ENCODE peak calls at places on chromosomes 11 and 22, in nine cellular contexts. D, N, F, T, B, P, O, A and I are unnamed samples. For H3K4me1 and H3K36me3, the result is how much of the 10 kb centered on the place peaks cover.

GRCh38 chr11:20014067-20014402 is 146.2 kb downstream of the DBX1 start:
- DNase-seq in D (no peak), T (no peak), A (no peak), B (no peak), O (no peak), P (no peak), F (no peak), N (no peak), I (no peak)

GRCh38 chr11:11117730-11118129 is 235.3 kb downstream of the CSNK2A3 start:
- DNase-seq in A (no peak), B (no peak), O (no peak), D (no peak), P (no peak), F (no peak), N (no peak), T (no peak), I (no peak)

GRCh38 chr11:29435421-29435820 is 581.4 kb downstream of the KCNA4 start:
- DNase-seq in B (no peak), O (no peak), F (no peak), P (peak), A (no peak), N (no peak), D (no peak), T (no peak), I (no peak)

GRCh38 chr22:42070517-42071422 is at the start of gene NAGA:
- DNase-seq in D (peak), T (peak), A (peak), P (peak), N (peak), O (peak), F (peak), B (peak), I (peak)

GRCh38 chr11:108732395-108732794 is 67.5 kb downstream of the DDX10 start:
- DNase-seq in O (no peak), F (no peak), D (peak), A (peak), B (no peak), P (no peak), N (no peak), T (no peak), I (no peak)

GRCh38 chr11:78194490-78194889 is 5.8 kb downstream of the USP35 start:
- DNase-seq in A (no peak), B (no peak), T (peak), O (no peak), F (no peak), P (no peak), D (no peak), N (no peak), I (no peak)

GRCh38 chr22:20953668-20954500 is 13.2 kb upstream of the AIFM3 start:
- DNase-seq in O (peak), N (no peak), B (no peak), D (peak), P (peak), T (no peak), F (no peak), A (no peak), I (no peak)

GRCh38 chr11:97955595-97955994 is 1065.2 kb upstream of the CNTN5 start:
- DNase-seq in B (no peak), A (no peak), F (no peak), P (no peak), T (no peak), O (no peak), D (no peak), N (no peak), I (no peak)

GRCh38 chr22:36546092-36546804 is 17.3 kb upstream of the EIF3D start:
- DNase-seq in P (peak), B (peak), T (peak), O (no peak), N (no peak), D (peak), A (peak), F (no peak), I (no peak)

GRCh38 chr22:40196628-40197027 is 18.9 kb downstream of the TNRC6B start:
- DNase-seq in T (peak), D (no peak), P (peak), B (no peak), O (no peak), F (no peak), A (no peak), N (no peak), I (no peak)

GRCh38 chr11:92295175-92296137 is 70.8 kb downstream of the FAT3 start:
- DNase-seq in N (no peak), B (no peak), D (no peak), O (no peak), A (no peak), F (no peak), T (peak), P (peak), I (no peak)

GRCh38 chr22:39535302-39535805 is 2.8 kb upstream of the RPS19BP1 start:
- DNase-seq in P (no peak), F (no peak), B (no peak), N (no peak), D (no peak), O (no peak), A (peak), T (no peak), I (no peak)

GRCh38 chr11:129141748-129142475 is 50.2 kb downstream of the ARHGAP32 start:
- DNase-seq in P (peak), F (no peak), B (no peak), D (no peak), N (no peak), A (no peak), T (peak), O (no peak), I (no peak)

DNA sequence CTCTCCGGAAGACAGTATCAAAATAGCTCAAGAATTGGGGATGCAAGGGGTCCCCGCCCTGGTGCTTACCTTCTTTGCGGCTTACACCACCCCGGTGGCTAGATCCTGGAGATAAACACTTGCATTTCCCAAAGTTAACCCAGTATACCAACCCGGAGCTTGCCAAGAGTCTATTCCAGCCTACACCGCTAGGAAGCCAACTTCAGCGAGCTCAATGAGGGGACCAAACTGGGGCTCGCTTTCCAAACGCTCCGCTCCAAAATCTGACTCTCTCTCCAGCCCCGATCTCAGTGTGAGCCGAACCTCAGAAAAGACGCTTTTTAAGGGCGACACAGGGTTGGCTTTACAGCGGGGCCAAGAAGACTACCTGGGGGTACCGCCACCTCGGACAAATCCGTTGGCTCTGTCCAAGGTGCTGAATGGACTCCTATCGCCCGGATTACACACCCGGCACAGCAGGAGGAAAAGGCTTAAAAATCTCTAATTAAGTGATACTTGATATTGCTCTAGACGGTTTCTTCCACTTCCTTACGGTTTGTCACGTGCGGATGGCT is 20.1 kb upstream of the BDNF start:
- DNase-seq in N (no peak), P (peak), T (peak), O (no peak), A (peak), D (peak), B (no peak), F (no peak), I (no peak)
- H3K4me3 ChIP-seq in N (no peak), P (no peak), T (no peak), O (no peak), A (peak), D (no peak), B (no peak), F (no peak), I (no peak)

GRCh38 chr22:31218565-31219262 is 6.6 kb downstream of the LIMK2 start:
- DNase-seq in B (no peak), F (no peak), O (no peak), D (no peak), A (no peak), P (no peak), N (no peak), T (no peak), I (no peak)
- H3K4me1 ChIP-seq in B (under half), F (half or more), O (half or more), D (half or more), A (under half), P (under half), N (half or more), T (under half), I (under half)

GRCh38 chr22:31951201-31952093 is 7.1 kb downstream of the YWHAH start:
- DNase-seq in B (no peak), N (peak), O (no peak), A (no peak), T (peak), D (no peak), F (peak), P (no peak), I (no peak)

GRCh38 chr22:31948002-31948401 is 3.7 kb downstream of the YWHAH start:
- DNase-seq in F (peak), P (no peak), N (peak), B (no peak), T (no peak), D (peak), A (no peak), O (no peak), I (no peak)

GRCh38 chr22:31952094-31952401 is 7.7 kb downstream of the YWHAH start:
- DNase-seq in D (no peak), A (no peak), P (peak), O (no peak), N (no peak), T (no peak), F (no peak), B (no peak), I (no peak)

GRCh38 chr22:31952459-31952858 is 8.1 kb downstream of the YWHAH start:
- DNase-seq in T (peak), F (no peak), N (no peak), P (peak), A (no peak), D (no peak), B (no peak), O (no peak), I (no peak)

DNA sequence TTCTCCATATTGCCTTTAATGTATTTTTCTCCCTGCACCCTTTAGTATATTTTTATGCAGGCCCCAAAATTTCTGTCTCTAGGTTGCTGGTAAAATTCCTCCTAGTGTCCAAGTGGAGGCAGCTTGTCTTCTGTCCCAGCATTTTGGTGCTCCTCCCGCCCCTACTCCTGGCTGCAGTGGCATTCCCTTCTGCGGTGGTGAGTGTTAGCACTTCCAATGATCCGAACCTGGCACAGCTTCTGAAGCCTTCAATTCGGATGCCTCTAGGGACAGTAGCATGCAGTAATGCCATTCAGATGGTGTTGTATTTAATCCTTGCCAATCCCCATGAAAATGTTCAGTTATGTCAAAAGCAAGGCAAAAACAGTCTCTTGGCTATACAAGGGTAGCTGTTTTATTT is 5.9 kb downstream of the YWHAH start:
- DNase-seq in O (no peak), F (peak), P (no peak), N (no peak), A (no peak), D (no peak), B (no peak), T (no peak), I (no peak)
- H3K36me3 ChIP-seq in O (under half), F (under half), P (under half), N (under half), A (under half), D (under half), B (half or more), T (under half), I (under half)

DNA sequence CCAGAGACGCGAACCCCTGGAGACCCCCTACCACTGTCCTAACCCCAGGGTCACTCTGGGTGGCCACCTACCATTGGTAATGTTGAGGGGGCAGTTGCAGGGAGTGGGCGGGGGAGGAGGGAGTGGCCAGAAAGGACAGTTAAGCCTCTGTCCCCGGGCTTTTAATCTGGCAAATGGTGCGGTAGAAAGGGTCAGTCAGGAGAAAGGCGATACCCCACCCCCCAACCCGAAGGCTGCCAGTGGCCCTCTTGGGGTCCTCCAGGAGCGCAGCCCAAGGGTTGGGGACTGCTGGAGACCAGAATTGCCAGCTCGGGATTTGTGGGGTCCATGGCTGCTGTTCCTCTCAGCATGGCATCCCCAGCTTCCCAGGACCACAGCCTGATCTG is 742 bp downstream of the P2RY2 start:
- DNase-seq in F (peak), N (no peak), B (no peak), O (no peak), A (no peak), D (no peak), P (no peak), T (no peak), I (no peak)
- H3K4me3 ChIP-seq in F (peak), N (peak), B (no peak), O (peak), A (peak), D (no peak), P (peak), T (peak), I (no peak)

DNA sequence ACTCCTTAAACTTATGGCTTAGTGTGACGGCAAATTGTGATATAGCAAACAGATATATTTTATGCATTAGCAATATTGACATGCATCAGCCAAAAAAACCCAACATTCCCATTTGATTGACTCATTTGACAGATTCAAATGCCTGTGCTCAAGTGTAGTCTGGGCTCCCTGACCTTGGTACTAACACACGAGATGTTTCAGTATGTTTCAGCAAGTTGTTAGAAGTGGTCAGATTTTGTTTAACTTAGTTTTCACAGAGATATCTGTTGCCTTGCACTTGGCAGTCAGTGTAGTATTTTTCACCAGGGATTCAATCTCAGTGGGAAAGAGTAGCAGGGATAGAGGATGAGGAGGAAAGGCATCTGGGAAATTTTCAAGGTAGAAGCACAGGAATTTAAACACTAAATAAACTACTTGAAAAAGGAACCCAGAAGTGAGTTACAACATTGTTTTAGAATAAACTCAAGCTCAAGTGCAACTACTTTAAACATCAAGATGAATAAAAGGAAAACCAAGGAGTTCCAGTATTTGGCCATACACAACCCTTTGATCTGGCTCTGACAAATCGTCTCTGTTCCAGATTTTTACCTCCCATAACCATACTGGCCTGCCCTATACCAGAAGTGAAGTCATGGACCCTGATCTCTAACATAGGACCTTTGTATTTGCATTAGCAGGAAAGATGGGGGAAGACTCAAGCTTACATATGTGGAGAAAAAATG is 56.5 kb upstream of the BLID start:
- DNase-seq in O (no peak), N (no peak), F (no peak), D (no peak), P (no peak), A (no peak), T (peak), B (no peak), I (no peak)
- H3K4me1 ChIP-seq in O (under half), N (under half), F (under half), D (under half), P (under half), A (under half), T (half or more), B (under half), I (under half)

DNA sequence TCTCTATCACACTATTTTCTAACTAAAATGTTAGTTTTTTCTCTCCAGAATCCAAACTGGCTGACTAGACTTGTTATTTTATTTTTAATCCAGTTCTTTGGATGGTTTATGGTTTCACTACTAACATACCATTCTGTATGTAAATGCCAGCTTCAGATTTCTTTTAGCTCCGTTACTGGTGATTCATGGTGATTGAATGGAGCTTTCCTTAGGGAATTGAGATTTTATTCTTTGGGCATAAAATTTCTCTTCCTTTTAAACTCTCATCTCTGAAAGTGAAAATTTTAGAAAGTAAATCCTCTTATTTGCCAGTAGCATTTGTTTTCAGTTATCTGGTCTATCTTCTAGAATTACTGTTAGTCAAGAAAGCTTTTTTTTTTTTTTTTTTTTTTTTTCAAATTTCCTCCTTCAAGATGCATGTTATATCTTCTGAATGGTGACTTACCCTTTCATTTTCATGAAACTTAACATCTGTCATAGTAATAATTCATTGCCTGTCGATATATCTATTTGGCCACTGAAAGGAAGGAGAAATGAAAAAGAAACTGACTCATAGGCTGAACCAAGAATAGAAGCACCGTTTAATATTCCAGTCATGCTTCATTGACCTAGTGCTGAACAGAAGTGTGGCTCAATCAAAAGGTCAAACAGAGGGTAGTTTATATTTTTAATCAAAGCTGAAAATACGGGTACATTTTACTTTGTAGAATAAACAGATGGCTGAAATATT is 6.4 kb downstream of the ENDOD1 start:
- DNase-seq in B (no peak), D (no peak), T (peak), A (no peak), P (peak), N (no peak), F (no peak), O (no peak), I (no peak)
- H3K36me3 ChIP-seq in B (under half), D (under half), T (under half), A (under half), P (under half), N (under half), F (under half), O (under half), I (under half)

GRCh38 chr11:12376259-12376971 is 956 bp upstream of the PARVA start:
- DNase-seq in P (peak), A (no peak), N (no peak), B (no peak), T (no peak), D (peak), F (no peak), O (no peak), I (no peak)
- H3K4me3 ChIP-seq in P (peak), A (peak), N (no peak), B (no peak), T (no peak), D (no peak), F (no peak), O (no peak), I (no peak)